ENCODE peak calls at places on chromosomes 1 and 21, in four cellular contexts. One of them, this sample, is unnamed.

GRCh38 chr1:192401832-192402231 is 85.0 kb downstream of the RGS21 start:
- DNase-seq in mesendoderm: no peak
- DNase-seq in IMR-90: peak
- DNase-seq in H1: no peak
- DNase-seq in this sample: no peak

GRCh38 chr1:13549521-13549920 is 34.1 kb upstream of the PDPN start:
- DNase-seq in H1: no peak
- DNase-seq in IMR-90: no peak
- DNase-seq in mesendoderm: no peak
- DNase-seq in this sample: no peak

GRCh38 chr1:14835725-14836124 is 237.2 kb downstream of the KAZN start:
- DNase-seq in mesendoderm: no peak
- DNase-seq in IMR-90: peak
- DNase-seq in H1: no peak
- DNase-seq in this sample: no peak

GRCh38 chr1:119046429-119047039 is 58.4 kb upstream of the TBX15 start:
- DNase-seq in IMR-90: peak
- DNase-seq in H1: no peak
- DNase-seq in mesendoderm: no peak
- DNase-seq in this sample: no peak

GRCh38 chr1:167949770-167950169 is 12.9 kb upstream of the MPC2 start:
- DNase-seq in mesendoderm: no peak
- DNase-seq in H1: no peak
- DNase-seq in IMR-90: no peak
- DNase-seq in this sample: no peak

GRCh38 chr1:228393268-228393699 is 13.4 kb downstream of the TRIM11 start:
- DNase-seq in IMR-90: peak
- DNase-seq in H1: no peak
- DNase-seq in mesendoderm: peak
- DNase-seq in this sample: no peak

GRCh38 chr1:244969355-244970235 is 105.3 kb upstream of the HNRNPU start:
- DNase-seq in H1: no peak
- DNase-seq in IMR-90: peak
- DNase-seq in mesendoderm: peak
- DNase-seq in this sample: no peak

GRCh38 chr1:226736908-226737818 is 1.9 kb downstream of the ITPKB start:
- DNase-seq in IMR-90: peak
- DNase-seq in H1: no peak
- DNase-seq in mesendoderm: peak
- DNase-seq in this sample: peak

GRCh38 chr21:34075760-34076159 is 2.4 kb downstream of the MRPS6 start:
- DNase-seq in H1: no peak
- DNase-seq in IMR-90: no peak
- DNase-seq in mesendoderm: no peak
- DNase-seq in this sample: no peak

GRCh38 chr1:239719642-239720258 is 333.4 kb downstream of the CHRM3 start:
- DNase-seq in H1: no peak
- DNase-seq in mesendoderm: no peak
- DNase-seq in IMR-90: no peak
- DNase-seq in this sample: no peak

GRCh38 chr1:209651148-209651547 is 1.1 kb downstream of the LAMB3 start:
- DNase-seq in IMR-90: peak
- DNase-seq in mesendoderm: peak
- DNase-seq in H1: no peak
- DNase-seq in this sample: no peak

GRCh38 chr1:84960371-84960770 is 36.5 kb downstream of the MCOLN2 start:
- DNase-seq in mesendoderm: peak
- DNase-seq in H1: no peak
- DNase-seq in IMR-90: peak
- DNase-seq in this sample: no peak

GRCh38 chr1:168079761-168080160 is 57.0 kb downstream of the GPR161 start:
- DNase-seq in mesendoderm: peak
- DNase-seq in IMR-90: peak
- DNase-seq in H1: no peak
- DNase-seq in this sample: no peak

GRCh38 chr1:162991444-162991843 is 77.7 kb upstream of the RGS4 start:
- DNase-seq in H1: no peak
- DNase-seq in IMR-90: no peak
- DNase-seq in mesendoderm: no peak
- DNase-seq in this sample: no peak

GRCh38 chr1:187570166-187570565 is 741.4 kb downstream of the PLA2G4A start:
- DNase-seq in H1: no peak
- DNase-seq in IMR-90: no peak
- DNase-seq in mesendoderm: no peak
- DNase-seq in this sample: no peak

GRCh38 chr1:92797297-92797696 is 12.4 kb upstream of the EVI5 start:
- DNase-seq in H1: no peak
- DNase-seq in mesendoderm: no peak
- DNase-seq in IMR-90: peak
- DNase-seq in this sample: no peak

GRCh38 chr1:208381481-208381880 is 137.3 kb upstream of the PLXNA2 start:
- DNase-seq in IMR-90: no peak
- DNase-seq in H1: no peak
- DNase-seq in mesendoderm: peak
- DNase-seq in this sample: no peak

GRCh38 chr1:179706339-179706941 is 36.7 kb upstream of the FAM163A start:
- DNase-seq in IMR-90: peak
- DNase-seq in mesendoderm: peak
- DNase-seq in H1: no peak
- DNase-seq in this sample: peak

GRCh38 chr1:178417858-178418257 is 78.9 kb downstream of the CLEC20A start:
- DNase-seq in H1: no peak
- DNase-seq in IMR-90: peak
- DNase-seq in mesendoderm: no peak
- DNase-seq in this sample: no peak

GRCh38 chr1:53079251-53079650 is 17.2 kb downstream of the PODN start:
- DNase-seq in IMR-90: no peak
- DNase-seq in H1: no peak
- DNase-seq in mesendoderm: no peak
- DNase-seq in this sample: no peak

GRCh38 chr1:62241357-62242131 is 46.9 kb downstream of the L1TD1 start:
- DNase-seq in H1: no peak
- DNase-seq in mesendoderm: no peak
- DNase-seq in IMR-90: no peak
- DNase-seq in this sample: no peak

GRCh38 chr1:230797376-230798186 is 50.4 kb downstream of the CAPN9 start:
- DNase-seq in H1: no peak
- DNase-seq in IMR-90: peak
- DNase-seq in mesendoderm: peak
- DNase-seq in this sample: peak

DNA sequence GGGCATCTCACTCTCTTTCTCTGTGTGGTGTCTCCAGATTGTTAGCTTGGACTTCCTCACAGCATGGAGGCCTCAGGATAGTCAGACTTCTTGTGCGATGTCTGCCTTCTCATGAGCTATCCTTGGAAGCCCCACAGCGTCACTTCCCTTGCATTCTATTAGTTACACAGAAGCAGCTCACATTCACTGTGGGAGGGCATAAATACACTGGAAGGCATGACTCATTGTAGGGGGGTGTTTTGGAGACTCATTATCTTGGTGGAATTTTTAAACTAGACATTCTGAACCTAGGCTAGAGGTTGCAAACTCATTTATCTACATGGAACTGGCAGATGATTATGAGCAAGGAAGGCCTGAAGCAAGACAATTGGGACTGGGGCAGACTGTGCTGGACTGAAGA is 21.4 kb upstream of the FASLG start:
- DNase-seq in IMR-90: peak
- DNase-seq in H1: no peak
- DNase-seq in mesendoderm: peak
- DNase-seq in this sample: no peak
- H3K4ac ChIP-seq in IMR-90: peak
- H3K4ac ChIP-seq in H1: no peak
- H3K4ac ChIP-seq in mesendoderm: no peak
- H3K4ac ChIP-seq in this sample: no peak

GRCh38 chr1:19450811-19451564 is 34.4 kb downstream of the CAPZB start:
- DNase-seq in H1: no peak
- DNase-seq in IMR-90: peak
- DNase-seq in mesendoderm: no peak
- DNase-seq in this sample: no peak
- H3K9ac ChIP-seq in H1: no peak
- H3K9ac ChIP-seq in IMR-90: no peak
- H3K9ac ChIP-seq in mesendoderm: no peak
- H3K9ac ChIP-seq in this sample: no peak

DNA sequence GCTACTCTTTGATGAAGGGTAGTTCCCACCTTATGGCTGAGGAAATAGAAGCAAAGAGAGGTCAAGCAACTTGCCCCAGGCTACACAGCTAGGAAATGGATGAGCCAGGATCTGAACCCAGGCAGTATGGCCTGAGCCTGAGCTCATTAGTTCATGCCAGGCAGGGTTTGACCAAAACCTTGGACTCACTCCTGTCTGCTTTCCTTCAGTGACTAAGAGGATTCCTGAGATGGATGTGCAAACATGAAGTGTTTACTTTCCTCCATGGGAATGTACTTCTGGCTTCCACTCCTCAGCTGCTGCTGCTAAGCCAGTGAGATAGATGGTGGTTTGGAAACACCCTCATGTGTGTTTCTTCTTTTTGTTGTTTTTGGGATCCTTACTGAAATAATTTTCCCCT is 35.1 kb upstream of the ERRFI1 start:
- DNase-seq in mesendoderm: no peak
- DNase-seq in H1: no peak
- DNase-seq in IMR-90: peak
- DNase-seq in this sample: no peak
- H4K5ac ChIP-seq in mesendoderm: no peak
- H4K5ac ChIP-seq in H1: no peak
- H4K5ac ChIP-seq in IMR-90: peak
- H4K5ac ChIP-seq in this sample: no peak

GRCh38 chr1:37808369-37809319 is 636 bp upstream of the YRDC start:
- DNase-seq in H1: no peak
- DNase-seq in IMR-90: peak
- DNase-seq in mesendoderm: peak
- DNase-seq in this sample: peak
- H3K4ac ChIP-seq in H1: no peak
- H3K4ac ChIP-seq in IMR-90: peak
- H3K4ac ChIP-seq in mesendoderm: peak
- H3K4ac ChIP-seq in this sample: no peak

DNA sequence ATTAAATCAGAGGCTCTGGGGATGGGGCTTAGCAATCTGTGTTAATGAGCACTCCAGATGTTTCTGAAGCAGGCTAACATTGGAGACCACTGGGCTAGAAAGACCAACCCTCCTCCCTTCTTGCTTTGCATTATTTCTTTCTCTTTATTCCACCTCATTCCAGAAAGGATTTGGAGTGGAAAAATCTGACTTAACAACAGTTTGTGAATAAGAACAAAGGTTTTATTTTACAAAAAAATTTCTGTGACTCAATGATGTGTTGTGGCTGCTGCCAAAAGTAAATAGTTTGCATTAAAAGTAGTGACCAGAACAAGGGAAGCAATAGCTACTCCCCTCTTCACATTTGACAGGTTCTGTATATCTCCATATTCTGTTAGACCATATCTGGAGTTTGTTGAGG is 79.4 kb downstream of the TGFB2 start:
- DNase-seq in H1: no peak
- DNase-seq in IMR-90: no peak
- DNase-seq in mesendoderm: no peak
- DNase-seq in this sample: no peak
- H3K9ac ChIP-seq in H1: no peak
- H3K9ac ChIP-seq in IMR-90: no peak
- H3K9ac ChIP-seq in mesendoderm: no peak
- H3K9ac ChIP-seq in this sample: no peak

GRCh38 chr21:27371065-27371464 is 404.2 kb upstream of the ADAMTS5 start:
- DNase-seq in IMR-90: no peak
- DNase-seq in H1: no peak
- DNase-seq in mesendoderm: no peak
- DNase-seq in this sample: no peak
- H4K5ac ChIP-seq in IMR-90: peak
- H4K5ac ChIP-seq in H1: no peak
- H4K5ac ChIP-seq in mesendoderm: no peak
- H4K5ac ChIP-seq in this sample: no peak

This sample was measured in H9.